ENCODE peak calls at places on chromosomes 12 and 14, in ten cellular contexts. D is fibroblast of the aortic adventitia, E is A549, F is AG04450, A is foreskin fibroblast, L is RWPE1, T is lower leg skin, N is transverse colon, R is mucosa of descending colon, M is cardiac fibroblast. P is an unnamed sample.

GRCh38 chr14:51396222-51396815 is 156.3 kb downstream of the TMX1 start:
- DNase-seq in A (peak), E (peak), R (no peak), T (no peak), F (peak), D (peak), M (peak), N (peak), L (peak), P (no peak)

GRCh38 chr14:95077380-95077779 is 79.9 kb downstream of the DICER1 start:
- DNase-seq in A (no peak), E (no peak), D (no peak), T (no peak), L (no peak), F (no peak), N (no peak), R (no peak), M (no peak), P (no peak)

GRCh38 chr12:81758421-81759214 is 532 bp downstream of the PPFIA2 start:
- DNase-seq in D (peak), E (no peak), N (no peak), M (peak), L (no peak), A (no peak), T (no peak), F (no peak), R (peak), P (no peak)

GRCh38 chr12:39990122-39991101 is 115.5 kb downstream of the SLC2A13 start:
- DNase-seq in D (peak), F (peak), A (peak), E (peak), N (peak), R (peak), L (peak), M (peak), T (peak), P (peak)

GRCh38 chr12:92255741-92256140 is 110.1 kb upstream of the BTG1 start:
- DNase-seq in T (no peak), F (no peak), M (no peak), E (no peak), L (no peak), D (no peak), R (no peak), A (no peak), N (no peak), P (no peak)

GRCh38 chr12:24993756-24994155 is 44.9 kb upstream of the BCAT1 start:
- DNase-seq in E (no peak), M (no peak), R (no peak), F (no peak), T (no peak), A (no peak), N (no peak), L (no peak), D (no peak), P (no peak)

GRCh38 chr12:6551063-6551461 is 4.8 kb downstream of the IFFO1 start:
- DNase-seq in T (peak), M (peak), L (no peak), N (peak), F (no peak), A (peak), E (no peak), R (peak), D (peak), P (no peak)

GRCh38 chr14:68358978-68359861 is 433.6 kb downstream of the ZFP36L1 start:
- DNase-seq in D (no peak), N (no peak), L (no peak), F (no peak), R (no peak), E (no peak), A (no peak), T (no peak), M (no peak), P (no peak)

GRCh38 chr12:77366616-77367015 is 301.2 kb upstream of the E2F7 start:
- DNase-seq in M (no peak), A (no peak), D (no peak), F (no peak), R (no peak), E (no peak), L (no peak), N (no peak), T (no peak), P (no peak)

GRCh38 chr12:122849352-122850047 is 14.2 kb downstream of the HIP1R start:
- DNase-seq in A (no peak), F (no peak), T (no peak), N (no peak), E (no peak), M (no peak), D (no peak), L (no peak), R (no peak), P (no peak)

GRCh38 chr12:52223411-52224039 is 9.5 kb upstream of the KRT7 start:
- DNase-seq in E (no peak), A (peak), T (peak), N (no peak), F (no peak), D (no peak), L (no peak), M (peak), R (no peak), P (no peak)

GRCh38 chr12:116977465-116978380 is 67.0 kb downstream of the FBXW8 start:
- DNase-seq in R (no peak), N (no peak), F (no peak), M (no peak), A (no peak), T (no peak), L (no peak), D (no peak), E (no peak), P (no peak)

GRCh38 chr14:38808734-38809455 is 294.1 kb downstream of the SEC23A start:
- DNase-seq in A (no peak), T (no peak), L (no peak), R (peak), E (no peak), D (no peak), F (no peak), M (no peak), N (peak), P (peak)

GRCh38 chr12:52390739-52391617 is 5.5 kb upstream of the KRT84 start:
- DNase-seq in M (peak), A (no peak), R (peak), E (peak), T (no peak), L (no peak), F (no peak), N (peak), D (peak), P (no peak)

GRCh38 chr14:72916174-72916573 is 10.1 kb upstream of the DCAF4 start:
- DNase-seq in M (no peak), L (no peak), A (no peak), T (no peak), N (no peak), E (no peak), F (no peak), D (no peak), R (no peak), P (no peak)

GRCh38 chr14:72924332-72924731 is 1.9 kb upstream of the DCAF4 start:
- DNase-seq in L (no peak), N (no peak), M (no peak), F (no peak), D (no peak), R (no peak), T (peak), A (no peak), E (no peak), P (peak)

GRCh38 chr14:72921396-72921795 is 4.9 kb upstream of the DCAF4 start:
- DNase-seq in T (no peak), E (no peak), F (no peak), A (no peak), L (no peak), R (no peak), D (no peak), N (no peak), M (no peak), P (no peak)

GRCh38 chr14:72917420-72917819 is 8.8 kb upstream of the DCAF4 start:
- DNase-seq in A (no peak), M (no peak), T (no peak), E (no peak), L (no peak), F (no peak), N (no peak), D (no peak), R (no peak), P (no peak)

GRCh38 chr14:72920008-72920407 is 6.3 kb upstream of the DCAF4 start:
- DNase-seq in N (no peak), L (no peak), F (no peak), A (no peak), M (no peak), R (no peak), E (no peak), D (no peak), T (no peak), P (no peak)
- TF ChIP-seq CTCF in N (no peak), L (no peak), F (no peak), A (no peak), M (peak), R (no peak), E (no peak), D (peak), T (no peak), P (no peak)

DNA sequence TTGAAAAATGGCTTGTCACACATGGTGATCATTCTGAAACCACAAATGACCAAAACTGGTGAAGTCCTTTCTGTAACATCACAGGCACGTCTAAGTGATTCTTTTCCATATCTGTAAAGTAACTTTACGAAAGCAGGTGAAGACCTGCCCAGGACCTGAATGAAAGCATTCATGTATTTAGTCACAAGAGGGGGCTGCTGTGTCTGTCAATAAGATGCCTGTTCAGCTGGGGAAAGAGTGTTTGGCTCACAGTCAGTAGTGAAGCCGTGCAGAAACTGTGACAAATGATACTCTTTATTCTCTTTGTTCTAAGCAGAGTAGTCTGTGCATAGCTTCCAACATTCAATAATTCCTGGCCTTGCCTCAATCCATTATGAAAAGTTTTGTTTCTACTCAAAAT is 373.5 kb upstream of the OR4E1 start:
- DNase-seq in N (no peak), F (no peak), A (no peak), D (no peak), T (no peak), M (no peak), R (no peak), L (peak), E (no peak), P (no peak)
- TF ChIP-seq CTCF in N (no peak), F (no peak), A (no peak), D (no peak), T (no peak), M (no peak), R (no peak), L (no peak), E (no peak), P (no peak)

GRCh38 chr14:65301862-65302539 is 110.5 kb upstream of the FUT8 start:
- DNase-seq in R (no peak), A (no peak), M (no peak), T (no peak), N (no peak), E (no peak), L (no peak), D (no peak), F (no peak), P (peak)
- TF ChIP-seq CTCF in R (no peak), A (no peak), M (no peak), T (no peak), N (no peak), E (no peak), L (no peak), D (no peak), F (no peak), P (no peak)

DNA sequence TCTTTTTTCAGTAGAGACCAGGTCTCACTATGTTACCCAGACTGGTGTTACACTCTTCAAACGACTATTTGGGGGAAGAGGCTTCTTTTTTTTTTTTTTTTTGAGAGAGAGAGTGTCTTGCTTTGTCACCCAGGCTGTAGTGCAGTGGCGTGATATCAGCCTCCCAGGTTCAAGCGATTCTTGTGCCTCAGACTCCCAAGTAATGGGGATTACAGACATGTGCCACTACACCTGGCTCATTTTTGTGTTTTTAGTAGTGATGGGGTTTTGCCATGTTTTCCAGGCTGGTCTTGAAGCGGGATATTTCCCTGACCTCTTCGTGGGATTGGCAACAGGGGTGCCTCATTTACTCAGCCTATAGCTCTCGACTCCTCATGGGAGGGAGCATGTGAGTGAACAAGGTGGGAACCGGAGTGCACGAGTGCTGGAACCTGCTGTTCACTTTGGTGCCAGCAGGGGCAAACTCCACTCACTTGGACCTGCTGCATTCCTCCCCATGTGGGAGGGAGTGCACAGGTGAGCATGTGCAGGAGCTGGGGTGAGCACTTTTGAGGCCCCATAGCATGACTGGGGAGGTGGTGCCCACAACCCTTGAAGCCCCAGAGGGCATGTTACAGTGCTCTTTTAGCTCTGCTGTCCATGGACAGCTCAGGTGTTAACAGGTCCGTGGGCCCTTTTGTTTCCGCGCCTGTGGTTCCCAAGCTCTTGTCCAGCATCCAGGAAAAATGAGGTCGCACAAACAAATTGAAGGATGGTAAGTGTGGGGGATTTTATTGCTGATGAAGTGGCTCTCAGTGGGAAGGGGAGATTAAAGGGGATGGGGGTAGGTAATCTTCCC is 79.1 kb upstream of the HECTD1 start:
- DNase-seq in M (no peak), N (no peak), F (no peak), D (no peak), E (no peak), T (no peak), A (no peak), R (no peak), L (no peak), P (no peak)
- TF ChIP-seq CTCF in M (peak), N (peak), F (peak), D (peak), E (no peak), T (no peak), A (peak), R (peak), L (peak), P (no peak)

GRCh38 chr12:33876618-33877017 is 145.7 kb upstream of the ALG10 start:
- DNase-seq in D (no peak), F (no peak), E (no peak), R (no peak), L (no peak), A (no peak), N (no peak), M (no peak), T (no peak), P (no peak)
- TF ChIP-seq CTCF in D (no peak), F (no peak), E (no peak), R (no peak), L (no peak), A (no peak), N (no peak), M (no peak), T (no peak), P (no peak)

DNA sequence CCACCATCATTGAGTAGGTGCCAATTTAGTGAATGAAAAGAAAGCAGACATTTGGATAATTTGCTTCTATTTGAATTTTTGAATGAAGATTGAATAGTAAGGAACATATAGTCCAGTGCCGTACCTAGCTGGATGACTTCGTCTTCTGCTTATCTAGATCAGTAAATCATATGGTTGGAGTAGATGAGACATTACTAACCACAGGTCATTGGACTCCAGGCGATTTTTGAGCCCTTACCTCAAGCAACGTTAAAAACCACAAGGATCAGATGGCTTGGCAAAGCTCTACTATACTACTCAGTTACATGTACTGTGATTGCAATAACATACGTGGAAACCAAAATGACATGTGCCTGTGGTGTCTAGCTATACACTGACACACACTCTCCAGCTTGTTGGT is 1.7 kb upstream of the SPATS2 start:
- DNase-seq in A (peak), T (no peak), E (no peak), F (no peak), M (peak), L (no peak), D (peak), N (no peak), R (no peak), P (no peak)
- TF ChIP-seq CTCF in A (no peak), T (no peak), E (no peak), F (no peak), M (no peak), L (no peak), D (no peak), N (no peak), R (no peak), P (no peak)

GRCh38 chr12:115949675-115950074 is 327.8 kb downstream of the MED13L start:
- DNase-seq in T (no peak), A (no peak), L (no peak), F (no peak), E (no peak), N (no peak), R (no peak), D (no peak), M (no peak), P (no peak)

GRCh38 chr12:115946867-115947695 is 330.4 kb downstream of the MED13L start:
- DNase-seq in E (no peak), T (no peak), F (no peak), A (no peak), M (peak), R (no peak), L (no peak), D (no peak), N (no peak), P (no peak)

GRCh38 chr12:115946092-115946491 is 331.4 kb downstream of the MED13L start:
- DNase-seq in T (no peak), F (no peak), R (no peak), N (no peak), A (no peak), D (no peak), E (no peak), L (no peak), M (no peak), P (no peak)

GRCh38 chr12:115944851-115945496 is 332.5 kb downstream of the MED13L start:
- DNase-seq in L (no peak), M (no peak), T (no peak), R (no peak), F (no peak), D (no peak), E (no peak), A (no peak), N (no peak), P (no peak)

GRCh38 chr12:115947696-115948062 is 329.8 kb downstream of the MED13L start:
- DNase-seq in L (no peak), N (no peak), A (no peak), T (no peak), D (no peak), F (no peak), R (no peak), E (no peak), M (no peak), P (no peak)
- TF ChIP-seq CTCF in L (no peak), N (no peak), A (no peak), T (no peak), D (peak), F (no peak), R (no peak), E (no peak), M (peak), P (no peak)

DNA sequence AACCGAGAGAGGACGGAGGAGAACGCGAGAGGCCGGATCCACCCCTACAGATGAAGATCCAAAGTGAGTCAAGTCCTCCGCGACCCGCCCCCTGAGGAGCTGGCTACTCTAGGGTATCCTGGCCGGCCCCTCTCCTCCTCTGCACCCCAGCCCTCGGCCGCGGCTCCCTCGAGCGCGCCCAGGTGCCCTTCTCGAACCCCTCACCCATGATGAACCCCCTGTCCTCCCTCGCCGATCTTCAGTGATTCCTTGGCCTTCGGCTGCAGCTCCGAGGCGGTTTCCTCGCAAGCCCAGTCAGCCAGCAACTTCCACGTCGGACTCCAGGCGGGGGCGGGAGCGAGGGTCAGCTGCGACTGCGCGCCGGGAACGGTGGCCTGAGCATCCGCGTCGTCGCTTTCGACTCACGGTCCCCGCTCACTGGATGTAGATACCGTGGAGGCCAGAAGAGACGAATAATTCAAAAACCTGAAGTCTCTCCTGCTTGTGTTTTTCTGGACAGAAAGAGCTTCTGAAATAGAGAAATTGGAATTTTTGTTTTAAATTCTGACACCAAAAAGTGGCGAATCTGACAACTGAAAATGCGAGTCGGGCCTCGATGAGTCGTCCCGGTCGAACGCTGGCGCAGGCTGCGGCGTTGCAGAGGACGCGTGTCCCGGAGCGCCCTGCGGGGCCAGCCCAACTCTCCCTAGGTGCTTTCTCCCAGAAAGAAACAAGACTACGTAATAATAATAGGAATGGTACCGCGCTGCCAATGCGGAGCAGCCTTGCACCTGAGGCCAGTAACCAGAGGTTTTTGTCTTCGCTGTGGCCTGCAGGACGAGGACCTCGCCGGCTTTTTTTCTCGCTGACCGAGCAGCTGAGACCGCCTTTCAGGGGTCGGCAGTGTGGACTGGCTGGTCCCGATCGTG is at the start of gene ARL1:
- DNase-seq in A (peak), R (peak), L (peak), E (peak), N (peak), D (peak), F (peak), T (peak), M (peak), P (peak)
- TF ChIP-seq CTCF in A (no peak), R (no peak), L (no peak), E (no peak), N (no peak), D (no peak), F (no peak), T (no peak), M (no peak), P (no peak)

DNA sequence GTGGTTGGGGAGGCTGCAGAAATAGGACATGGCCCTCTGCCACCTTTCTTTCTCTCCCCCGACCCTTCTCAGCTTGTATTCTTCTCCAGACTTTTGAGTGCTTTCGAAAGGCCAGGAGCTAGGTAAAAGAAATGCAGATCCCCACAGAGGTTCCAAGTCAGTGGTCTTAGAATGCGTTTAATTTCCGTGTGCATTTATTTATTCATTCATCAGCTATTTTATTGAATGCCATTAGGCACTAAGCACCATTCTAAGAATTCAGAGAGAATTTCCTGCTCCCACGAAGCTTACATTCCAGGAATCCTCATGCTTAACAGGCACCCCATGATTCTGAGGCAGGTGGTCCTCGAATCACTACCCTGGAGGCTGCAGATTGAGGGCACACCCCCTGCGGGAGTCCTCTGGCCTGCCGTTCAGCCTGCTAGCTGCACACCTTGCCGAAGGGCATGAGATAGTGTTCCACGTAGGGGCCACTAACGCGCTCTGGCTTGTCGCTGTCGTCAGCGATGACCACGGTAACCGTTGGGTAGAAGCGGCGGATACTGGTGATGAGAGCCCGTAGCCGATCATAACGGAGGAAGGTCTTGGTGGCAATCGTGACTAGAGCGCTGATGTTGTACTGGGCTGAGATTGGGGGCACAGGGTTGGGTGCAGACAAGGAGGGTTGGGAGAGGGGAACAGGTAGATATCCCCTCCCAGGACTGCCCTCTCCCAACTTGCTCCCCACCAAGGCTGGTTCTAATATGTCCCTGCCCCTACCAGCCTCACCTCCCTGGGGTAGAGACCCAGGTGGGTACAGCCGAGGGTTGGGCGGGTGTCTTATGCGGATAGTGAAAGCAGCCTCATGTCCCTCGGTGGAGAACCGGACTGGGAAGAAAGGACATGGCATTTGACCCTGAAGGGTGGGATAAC is 4.5 kb downstream of the B4GALNT1 start:
- DNase-seq in D (no peak), F (no peak), T (peak), N (no peak), A (no peak), E (no peak), R (no peak), L (no peak), M (no peak), P (no peak)
- TF ChIP-seq CTCF in D (no peak), F (no peak), T (no peak), N (no peak), A (no peak), E (no peak), R (no peak), L (no peak), M (no peak), P (no peak)